ENCODE peak calls at places on chromosomes 1 and 21, in eight cellular contexts. T, O, I, B, Y, L, Z and R are unnamed samples.
A peak's percentile ranks its signal among the peaks of the same experiment; 100 is the strongest.

GRCh38 chr1:182107218-182107617 is 45.7 kb upstream of the ZNF648 start:
- DNase-seq in T (no peak), O (no peak), I (no peak), B (no peak), Y (no peak), L (no peak), Z (no peak), R (no peak)

GRCh38 chr1:147738739-147739476 is 21.5 kb downstream of the GJA5 start:
- DNase-seq in T (no peak), O (no peak), I (no peak), B (no peak), Y (no peak), L (no peak), Z (no peak), R (no peak)

GRCh38 chr1:197955486-197956394 is 38.6 kb downstream of the LHX9 start:
- DNase-seq in T (no peak), O (peak; percentile 65), I (no peak), B (no peak), Y (no peak), L (no peak), Z (peak; percentile 27), R (no peak)

GRCh38 chr21:33345751-33346238 is 21.0 kb downstream of the IFNAR1 start:
- DNase-seq in T (no peak), O (no peak), I (no peak), B (no peak), Y (no peak), L (no peak), Z (no peak), R (no peak)

GRCh38 chr1:220991959-220992704 is 112.9 kb downstream of the HLX start:
- DNase-seq in T (no peak), O (peak; percentile 21), I (no peak), B (peak; percentile 12), Y (no peak), L (no peak), Z (no peak), R (no peak)

GRCh38 chr1:113141650-113142473 is 68.9 kb downstream of the LRIG2 start:
- DNase-seq in T (no peak), O (peak; percentile 70), I (no peak), B (no peak), Y (no peak), L (no peak), Z (peak; percentile 57), R (no peak)

GRCh38 chr1:32336963-32337675 is 1.1 kb upstream of the MARCKSL1 start:
- DNase-seq in T (peak; percentile 65), O (peak; percentile 47), I (no peak), B (no peak), Y (no peak), L (no peak), Z (no peak), R (no peak)

GRCh38 chr1:12756756-12757433 is 10.9 kb downstream of the CFAP107 start:
- DNase-seq in T (no peak), O (no peak), I (no peak), B (no peak), Y (no peak), L (no peak), Z (no peak), R (no peak)

GRCh38 chr1:155136728-155137127 is 1.1 kb downstream of the SLC50A1 start:
- DNase-seq in T (no peak), O (no peak), I (no peak), B (no peak), Y (no peak), L (peak; percentile 68), Z (no peak), R (no peak)

GRCh38 chr1:202663141-202663540 is 47.1 kb downstream of the SYT2 start:
- DNase-seq in T (no peak), O (no peak), I (no peak), B (no peak), Y (no peak), L (no peak), Z (no peak), R (no peak)

GRCh38 chr21:41530366-41530765 is 22.4 kb upstream of the TMPRSS2 start:
- DNase-seq in T (no peak), O (no peak), I (peak; percentile 95), B (no peak), Y (no peak), L (no peak), Z (no peak), R (no peak)

GRCh38 chr1:14516974-14517812 is 81.3 kb upstream of the KAZN start:
- DNase-seq in T (no peak), O (peak; percentile 92), I (no peak), B (peak; percentile 39), Y (no peak), L (no peak), Z (peak; percentile 82), R (no peak)

GRCh38 chr1:218330043-218330623 is 15.0 kb upstream of the TGFB2 start:
- DNase-seq in T (no peak), O (peak; percentile 61), I (no peak), B (peak; percentile 25), Y (no peak), L (no peak), Z (peak; percentile 57), R (no peak)

GRCh38 chr21:33229099-33229775 is 501 bp upstream of the IFNAR2 start:
- DNase-seq in T (no peak), O (no peak), I (no peak), B (no peak), Y (no peak), L (no peak), Z (no peak), R (no peak)

GRCh38 chr1:181661569-181661968 is 178.3 kb downstream of the CACNA1E start:
- DNase-seq in T (no peak), O (no peak), I (no peak), B (no peak), Y (no peak), L (no peak), Z (no peak), R (no peak)

GRCh38 chr1:245336149-245336983 is 181.6 kb downstream of the KIF26B start:
- DNase-seq in T (no peak), O (no peak), I (no peak), B (no peak), Y (no peak), L (no peak), Z (no peak), R (no peak)

GRCh38 chr1:19390901-19391595 is 78.9 kb downstream of the SLC66A1 start:
- DNase-seq in T (peak; percentile 47), O (peak; percentile 80), I (no peak), B (peak; percentile 64), Y (peak; percentile 51), L (peak; percentile 63), Z (peak; percentile 93), R (peak; percentile 35)

GRCh38 chr1:40978886-40979240 is 633 bp upstream of the CTPS1 start:
- DNase-seq in T (no peak), O (no peak), I (no peak), B (no peak), Y (no peak), L (no peak), Z (no peak), R (no peak)

GRCh38 chr1:147586412-147586811 is 45.1 kb downstream of the BCL9 start:
- DNase-seq in T (no peak), O (no peak), I (no peak), B (no peak), Y (no peak), L (no peak), Z (no peak), R (no peak)

GRCh38 chr1:236575523-236575922 is 28.8 kb downstream of the HEATR1 start:
- DNase-seq in T (no peak), O (peak; percentile 47), I (no peak), B (no peak), Y (no peak), L (no peak), Z (no peak), R (no peak)

GRCh38 chr1:18849252-18849651 is 10.2 kb downstream of the TAS1R2 start:
- DNase-seq in T (no peak), O (no peak), I (no peak), B (no peak), Y (no peak), L (no peak), Z (no peak), R (no peak)

DNA sequence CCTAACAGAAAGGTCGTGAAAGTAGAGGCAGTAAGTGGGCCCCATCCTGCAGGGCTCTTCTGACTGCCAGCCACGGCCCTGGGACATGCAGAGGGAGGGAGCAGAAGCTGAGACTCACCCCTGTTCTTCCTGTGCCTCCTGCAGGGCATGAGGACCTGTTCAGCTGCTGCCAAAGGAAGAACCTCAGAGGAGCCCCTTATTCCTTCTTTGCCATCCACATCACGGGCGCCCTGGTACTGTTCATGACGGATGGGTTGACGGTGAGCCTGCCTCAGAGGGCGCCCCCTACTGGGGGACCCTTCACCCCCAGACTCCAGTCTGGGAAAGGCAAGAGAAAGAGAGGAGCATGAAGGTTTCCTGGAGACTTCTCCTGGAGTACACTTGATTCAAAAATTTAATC is 47.1 kb downstream of the ELK4 start:
- DNase-seq in T (no peak), O (no peak), I (no peak), B (no peak), Y (no peak), L (peak; percentile 26), Z (no peak), R (no peak)
- TF ChIP-seq CTCF in T (no peak), O (peak; percentile 22), I (peak; percentile 13), B (peak; percentile 16), Y (peak; percentile 47), L (no peak), Z (peak; percentile 41), R (peak; percentile 48)

GRCh38 chr1:55337801-55338447 is 122.8 kb upstream of the USP24 start:
- DNase-seq in T (no peak), O (peak; percentile 79), I (peak; percentile 65), B (peak; percentile 53), Y (no peak), L (peak; percentile 22), Z (peak; percentile 70), R (no peak)
- TF ChIP-seq CTCF in T (no peak), O (peak; percentile 77), I (peak; percentile 63), B (peak; percentile 36), Y (no peak), L (no peak), Z (peak; percentile 58), R (peak; percentile 55)

GRCh38 chr1:93080424-93080823 is 1.3 kb downstream of the MTF2 start:
- DNase-seq in T (no peak), O (peak; percentile 83), I (peak; percentile 54), B (peak; percentile 73), Y (no peak), L (no peak), Z (peak; percentile 78), R (no peak)
- TF ChIP-seq CTCF in T (peak; percentile 19), O (peak; percentile 62), I (peak; percentile 70), B (peak; percentile 61), Y (no peak), L (peak; percentile 73), Z (peak; percentile 56), R (peak; percentile 66)

GRCh38 chr1:110898734-110899457 is 25.9 kb downstream of the CD53 start:
- DNase-seq in T (no peak), O (no peak), I (no peak), B (no peak), Y (no peak), L (no peak), Z (no peak), R (no peak)
- TF ChIP-seq CTCF in T (no peak), O (no peak), I (no peak), B (no peak), Y (no peak), L (no peak), Z (no peak), R (no peak)